ENCODE peak calls at places on chromosomes 3 and 15, in six cellular contexts. One of them, this sample, is unnamed.

GRCh38 chr3:64988188-64988587 is 300.4 kb upstream of the ADAMTS9 start:
- DNase-seq in transverse colon: no peak
- DNase-seq in AG04450: no peak
- DNase-seq in sigmoid colon: no peak
- DNase-seq in tibial nerve: no peak
- DNase-seq in mammary epithelial cell: peak; percentile 70
- DNase-seq in this sample: no peak

GRCh38 chr3:32814371-32814770 is 3.4 kb upstream of the TRIM71 start:
- DNase-seq in AG04450: no peak
- DNase-seq in mammary epithelial cell: no peak
- DNase-seq in sigmoid colon: no peak
- DNase-seq in transverse colon: no peak
- DNase-seq in tibial nerve: no peak
- DNase-seq in this sample: no peak

GRCh38 chr3:71753716-71754609 is at the start of gene GPR27:
- DNase-seq in mammary epithelial cell: peak; percentile 35
- DNase-seq in transverse colon: no peak
- DNase-seq in AG04450: no peak
- DNase-seq in sigmoid colon: no peak
- DNase-seq in tibial nerve: no peak
- DNase-seq in this sample: no peak

GRCh38 chr3:5330152-5330810 is 142.8 kb downstream of the EDEM1 start:
- DNase-seq in AG04450: peak; percentile 78
- DNase-seq in transverse colon: no peak
- DNase-seq in sigmoid colon: no peak
- DNase-seq in mammary epithelial cell: peak; percentile 91
- DNase-seq in tibial nerve: no peak
- DNase-seq in this sample: peak; percentile 0

GRCh38 chr15:69074843-69075224 is 60.3 kb downstream of the NOX5 start:
- DNase-seq in tibial nerve: no peak
- DNase-seq in AG04450: no peak
- DNase-seq in transverse colon: peak; percentile 20
- DNase-seq in mammary epithelial cell: no peak
- DNase-seq in sigmoid colon: peak; percentile 27
- DNase-seq in this sample: no peak

GRCh38 chr3:33385423-33385822 is 54.8 kb downstream of the UBP1 start:
- DNase-seq in sigmoid colon: no peak
- DNase-seq in mammary epithelial cell: peak; percentile 21
- DNase-seq in AG04450: no peak
- DNase-seq in transverse colon: no peak
- DNase-seq in tibial nerve: no peak
- DNase-seq in this sample: no peak

GRCh38 chr15:75706682-75706954 is 6.0 kb downstream of the CSPG4 start:
- DNase-seq in tibial nerve: no peak
- DNase-seq in mammary epithelial cell: no peak
- DNase-seq in sigmoid colon: no peak
- DNase-seq in AG04450: no peak
- DNase-seq in transverse colon: no peak
- DNase-seq in this sample: peak; percentile 30

GRCh38 chr3:119611664-119612063 is 14.0 kb downstream of the PLA1A start:
- DNase-seq in sigmoid colon: no peak
- DNase-seq in mammary epithelial cell: no peak
- DNase-seq in AG04450: no peak
- DNase-seq in tibial nerve: no peak
- DNase-seq in transverse colon: no peak
- DNase-seq in this sample: no peak

GRCh38 chr3:123778525-123778924 is 105.6 kb downstream of the MYLK start:
- DNase-seq in AG04450: no peak
- DNase-seq in sigmoid colon: no peak
- DNase-seq in transverse colon: no peak
- DNase-seq in mammary epithelial cell: no peak
- DNase-seq in tibial nerve: no peak
- DNase-seq in this sample: no peak

GRCh38 chr3:25594007-25594502 is 70.7 kb downstream of the TOP2B start:
- DNase-seq in sigmoid colon: no peak
- DNase-seq in AG04450: peak; percentile 71
- DNase-seq in tibial nerve: peak; percentile 42
- DNase-seq in transverse colon: no peak
- DNase-seq in mammary epithelial cell: peak; percentile 58
- DNase-seq in this sample: peak; percentile 70

GRCh38 chr3:100384735-100385134 is 16.2 kb downstream of the TOMM70 start:
- DNase-seq in sigmoid colon: no peak
- DNase-seq in tibial nerve: no peak
- DNase-seq in mammary epithelial cell: no peak
- DNase-seq in transverse colon: no peak
- DNase-seq in AG04450: peak; percentile 34
- DNase-seq in this sample: no peak

GRCh38 chr3:158569717-158570244 is 1.2 kb upstream of the MLF1 start:
- DNase-seq in mammary epithelial cell: no peak
- DNase-seq in tibial nerve: no peak
- DNase-seq in transverse colon: no peak
- DNase-seq in AG04450: no peak
- DNase-seq in sigmoid colon: no peak
- DNase-seq in this sample: no peak

GRCh38 chr3:50226888-50227389 is 9.1 kb upstream of the GNAI2 start:
- DNase-seq in transverse colon: peak; percentile 51
- DNase-seq in sigmoid colon: peak; percentile 81
- DNase-seq in mammary epithelial cell: peak; percentile 44
- DNase-seq in tibial nerve: peak; percentile 51
- DNase-seq in AG04450: no peak
- DNase-seq in this sample: no peak

GRCh38 chr15:77037475-77038209 is 33.3 kb downstream of the TSPAN3 start:
- DNase-seq in sigmoid colon: peak; percentile 55
- DNase-seq in mammary epithelial cell: no peak
- DNase-seq in tibial nerve: no peak
- DNase-seq in transverse colon: peak; percentile 6
- DNase-seq in AG04450: no peak
- DNase-seq in this sample: no peak

GRCh38 chr3:42979044-42979962 is at the start of gene GASK1A:
- DNase-seq in tibial nerve: no peak
- DNase-seq in transverse colon: peak; percentile 37
- DNase-seq in AG04450: no peak
- DNase-seq in mammary epithelial cell: peak; percentile 30
- DNase-seq in sigmoid colon: peak; percentile 85
- DNase-seq in this sample: no peak

GRCh38 chr3:10198761-10199688 is 34.3 kb downstream of the IRAK2 start:
- DNase-seq in mammary epithelial cell: peak; percentile 98
- DNase-seq in transverse colon: peak; percentile 72
- DNase-seq in sigmoid colon: no peak
- DNase-seq in AG04450: no peak
- DNase-seq in tibial nerve: no peak
- DNase-seq in this sample: peak; percentile 42

GRCh38 chr3:152516195-152516594 is 247.5 kb downstream of the MBNL1 start:
- DNase-seq in AG04450: no peak
- DNase-seq in tibial nerve: no peak
- DNase-seq in sigmoid colon: no peak
- DNase-seq in transverse colon: no peak
- DNase-seq in mammary epithelial cell: no peak
- DNase-seq in this sample: no peak

GRCh38 chr3:69865920-69866679 is 126.8 kb downstream of the MITF start:
- DNase-seq in sigmoid colon: peak; percentile 64
- DNase-seq in transverse colon: peak; percentile 11
- DNase-seq in mammary epithelial cell: peak; percentile 62
- DNase-seq in tibial nerve: no peak
- DNase-seq in AG04450: no peak
- DNase-seq in this sample: no peak

GRCh38 chr3:60774617-60775016 is 476.6 kb downstream of the FHIT start:
- DNase-seq in sigmoid colon: no peak
- DNase-seq in transverse colon: no peak
- DNase-seq in AG04450: no peak
- DNase-seq in mammary epithelial cell: no peak
- DNase-seq in tibial nerve: no peak
- DNase-seq in this sample: peak; percentile 2

GRCh38 chr3:60770532-60770931 is 480.7 kb downstream of the FHIT start:
- DNase-seq in transverse colon: no peak
- DNase-seq in tibial nerve: no peak
- DNase-seq in sigmoid colon: no peak
- DNase-seq in AG04450: no peak
- DNase-seq in mammary epithelial cell: no peak
- DNase-seq in this sample: no peak

GRCh38 chr3:60775956-60776355 is 475.3 kb downstream of the FHIT start:
- DNase-seq in mammary epithelial cell: no peak
- DNase-seq in AG04450: no peak
- DNase-seq in transverse colon: no peak
- DNase-seq in sigmoid colon: no peak
- DNase-seq in tibial nerve: no peak
- DNase-seq in this sample: no peak

DNA sequence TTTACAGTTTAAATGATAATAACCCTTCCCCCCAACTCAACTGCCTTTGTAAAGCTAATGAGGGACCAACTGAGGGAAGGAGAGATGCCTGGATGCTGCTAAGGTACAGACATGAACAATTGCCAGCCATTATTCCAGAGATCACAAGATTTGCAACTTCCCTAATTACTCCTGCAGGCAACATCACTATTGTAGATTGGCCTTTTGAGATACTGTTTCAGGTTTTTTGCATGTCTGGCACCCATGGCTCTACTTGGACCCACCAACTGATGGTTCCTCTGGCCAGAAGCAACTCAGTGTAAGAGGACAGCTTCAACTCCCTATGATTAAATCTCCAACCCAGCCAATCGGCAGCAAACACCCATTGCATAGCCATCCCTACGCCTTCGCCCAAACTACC is 478.7 kb downstream of the FHIT start:
- DNase-seq in transverse colon: no peak
- DNase-seq in sigmoid colon: no peak
- DNase-seq in AG04450: no peak
- DNase-seq in tibial nerve: no peak
- DNase-seq in mammary epithelial cell: no peak
- DNase-seq in this sample: no peak
- H3K27ac ChIP-seq in transverse colon: no peak overlapping the region
- H3K27ac ChIP-seq in sigmoid colon: no peak overlapping the region
- H3K27ac ChIP-seq in AG04450: no peak overlapping the region
- H3K27ac ChIP-seq in tibial nerve: no peak overlapping the region
- H3K27ac ChIP-seq in mammary epithelial cell: no peak overlapping the region
- H3K27ac ChIP-seq in this sample: no peak overlapping the region

GRCh38 chr3:79423417-79423816 is 344.4 kb downstream of the ROBO1 start:
- DNase-seq in sigmoid colon: no peak
- DNase-seq in mammary epithelial cell: no peak
- DNase-seq in AG04450: no peak
- DNase-seq in transverse colon: no peak
- DNase-seq in tibial nerve: no peak
- DNase-seq in this sample: no peak
- TF ChIP-seq CTCF in sigmoid colon: no peak
- TF ChIP-seq CTCF in mammary epithelial cell: no peak
- TF ChIP-seq CTCF in AG04450: no peak
- TF ChIP-seq CTCF in transverse colon: no peak
- TF ChIP-seq CTCF in tibial nerve: no peak
- TF ChIP-seq CTCF in this sample: no peak

GRCh38 chr15:59662260-59662659 is 4.9 kb upstream of the GTF2A2 start:
- DNase-seq in tibial nerve: no peak
- DNase-seq in AG04450: peak; percentile 11
- DNase-seq in transverse colon: no peak
- DNase-seq in mammary epithelial cell: no peak
- DNase-seq in sigmoid colon: no peak
- DNase-seq in this sample: no peak

GRCh38 chr15:59659366-59659765 is 2.1 kb upstream of the GTF2A2 start:
- DNase-seq in tibial nerve: no peak
- DNase-seq in transverse colon: no peak
- DNase-seq in sigmoid colon: no peak
- DNase-seq in AG04450: no peak
- DNase-seq in mammary epithelial cell: no peak
- DNase-seq in this sample: no peak

GRCh38 chr15:59657635-59658125 is 365 bp upstream of the GTF2A2 start:
- DNase-seq in tibial nerve: no peak
- DNase-seq in sigmoid colon: no peak
- DNase-seq in AG04450: no peak
- DNase-seq in transverse colon: peak; percentile 12
- DNase-seq in mammary epithelial cell: no peak
- DNase-seq in this sample: no peak

GRCh38 chr15:59654043-59654442 is 3.3 kb downstream of the GTF2A2 start:
- DNase-seq in AG04450: no peak
- DNase-seq in transverse colon: no peak
- DNase-seq in mammary epithelial cell: no peak
- DNase-seq in sigmoid colon: no peak
- DNase-seq in tibial nerve: no peak
- DNase-seq in this sample: no peak

DNA sequence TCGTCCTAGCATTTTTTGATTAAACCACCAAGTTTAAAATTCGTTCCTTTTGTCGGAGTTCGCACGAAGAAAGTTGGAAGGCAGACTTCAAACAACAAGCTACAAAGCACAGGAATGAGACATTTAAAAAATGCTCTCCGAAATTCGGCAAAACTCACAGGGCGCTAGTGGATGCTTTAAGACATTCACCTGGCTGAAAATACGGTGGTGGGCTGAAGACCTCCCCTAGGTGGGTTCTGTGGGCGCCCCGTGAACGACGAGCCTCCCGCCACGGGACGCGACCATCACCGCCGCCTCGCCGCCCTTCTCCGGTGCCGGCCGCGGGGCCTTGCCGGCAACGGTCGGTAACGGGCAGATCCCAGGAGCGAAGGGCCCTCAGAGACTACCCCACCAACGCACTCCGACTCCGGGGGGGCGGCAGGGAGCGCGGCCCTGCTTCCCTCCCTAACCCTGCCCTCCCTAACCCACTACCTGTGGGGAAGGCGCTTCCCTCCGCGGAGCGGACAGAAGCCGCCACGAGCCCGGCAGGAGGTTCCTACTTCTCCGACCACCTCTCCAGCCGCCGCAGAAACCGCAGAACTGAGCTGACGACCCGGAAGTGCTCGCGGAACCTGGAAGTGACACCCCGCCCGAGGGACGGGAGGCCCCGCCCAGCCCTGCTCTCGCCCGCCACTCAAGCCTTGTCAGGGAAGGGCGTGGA is at the start of gene GTF2A2:
- DNase-seq in transverse colon: peak; percentile 97
- DNase-seq in mammary epithelial cell: peak; percentile 93
- DNase-seq in sigmoid colon: peak; percentile 96
- DNase-seq in tibial nerve: peak; percentile 84
- DNase-seq in AG04450: peak; percentile 83
- DNase-seq in this sample: peak; percentile 92
- H3K27ac ChIP-seq in transverse colon: peak within 1 kb of the TSS; percentile 85
- H3K27ac ChIP-seq in mammary epithelial cell: peak within 1 kb of the TSS; percentile 66
- H3K27ac ChIP-seq in sigmoid colon: peak within 1 kb of the TSS; percentile 85
- H3K27ac ChIP-seq in tibial nerve: peak within 1 kb of the TSS; percentile 87
- H3K27ac ChIP-seq in AG04450: peak within 1 kb of the TSS; percentile 75
- H3K27ac ChIP-seq in this sample: peak within 1 kb of the TSS; percentile 58

GRCh38 chr3:59968510-59968909 is 918.7 kb upstream of the CFAP20DC start:
- DNase-seq in transverse colon: no peak
- DNase-seq in AG04450: no peak
- DNase-seq in mammary epithelial cell: no peak
- DNase-seq in sigmoid colon: no peak
- DNase-seq in tibial nerve: no peak
- DNase-seq in this sample: no peak
- TF ChIP-seq CTCF in transverse colon: no peak
- TF ChIP-seq CTCF in AG04450: no peak
- TF ChIP-seq CTCF in mammary epithelial cell: no peak
- TF ChIP-seq CTCF in sigmoid colon: no peak
- TF ChIP-seq CTCF in tibial nerve: no peak
- TF ChIP-seq CTCF in this sample: no peak

GRCh38 chr3:126340943-126341754 is 16.1 kb downstream of the KLF15 start:
- DNase-seq in AG04450: no peak
- DNase-seq in tibial nerve: no peak
- DNase-seq in sigmoid colon: peak; percentile 57
- DNase-seq in transverse colon: peak; percentile 0
- DNase-seq in mammary epithelial cell: no peak
- DNase-seq in this sample: no peak
- H3K27ac ChIP-seq in AG04450: no peak overlapping the region
- H3K27ac ChIP-seq in tibial nerve: peak overlapping the region; percentile 85
- H3K27ac ChIP-seq in sigmoid colon: no peak overlapping the region
- H3K27ac ChIP-seq in transverse colon: no peak overlapping the region
- H3K27ac ChIP-seq in mammary epithelial cell: no peak overlapping the region
- H3K27ac ChIP-seq in this sample: no peak overlapping the region